ENCODE peak calls at places on chromosomes 4 and X, in seven cellular contexts. One of them, this sample, is unnamed.

GRCh38 chr4:127503111-127503510 is 129.6 kb upstream of the INTU start:
- DNase-seq in mesenchymal stem cell: no peak
- DNase-seq in H1: peak; percentile 7
- DNase-seq in H9: no peak
- DNase-seq in mesendoderm: no peak
- DNase-seq in neuronal stem cell: peak; percentile 48
- DNase-seq in trophoblast cell: no peak
- DNase-seq in this sample: peak; percentile 46

GRCh38 chr4:153222162-153222789 is 18.0 kb downstream of the TRIM2 start:
- DNase-seq in mesenchymal stem cell: peak; percentile 96
- DNase-seq in H1: no peak
- DNase-seq in H9: peak; percentile 82
- DNase-seq in mesendoderm: peak; percentile 90
- DNase-seq in neuronal stem cell: peak; percentile 80
- DNase-seq in trophoblast cell: peak; percentile 60
- DNase-seq in this sample: peak; percentile 87

GRCh38 chrX:53550756-53551463 is 116.7 kb upstream of the HSD17B10 start:
- DNase-seq in mesenchymal stem cell: no peak
- DNase-seq in H1: no peak
- DNase-seq in H9: no peak
- DNase-seq in mesendoderm: no peak
- DNase-seq in neuronal stem cell: no peak
- DNase-seq in trophoblast cell: no peak
- DNase-seq in this sample: no peak

GRCh38 chrX:16671005-16671404 is 21.0 kb downstream of the S100G start:
- DNase-seq in mesenchymal stem cell: peak; percentile 48
- DNase-seq in H1: no peak
- DNase-seq in H9: no peak
- DNase-seq in mesendoderm: peak; percentile 57
- DNase-seq in neuronal stem cell: no peak
- DNase-seq in trophoblast cell: peak; percentile 48
- DNase-seq in this sample: peak; percentile 72

GRCh38 chr4:23234716-23235115 is 542.0 kb downstream of the GBA3 start:
- DNase-seq in mesenchymal stem cell: no peak
- DNase-seq in H1: no peak
- DNase-seq in H9: no peak
- DNase-seq in mesendoderm: peak; percentile 43
- DNase-seq in neuronal stem cell: no peak
- DNase-seq in trophoblast cell: no peak
- DNase-seq in this sample: no peak

GRCh38 chr4:138977525-138977924 is 38.1 kb upstream of the NOCT start:
- DNase-seq in mesenchymal stem cell: no peak
- DNase-seq in H1: no peak
- DNase-seq in H9: peak; percentile 38
- DNase-seq in mesendoderm: peak; percentile 55
- DNase-seq in neuronal stem cell: no peak
- DNase-seq in trophoblast cell: no peak
- DNase-seq in this sample: no peak

GRCh38 chr4:4339504-4340085 is 47.3 kb upstream of the NSG1 start:
- DNase-seq in mesenchymal stem cell: no peak
- DNase-seq in H1: no peak
- DNase-seq in H9: no peak
- DNase-seq in mesendoderm: no peak
- DNase-seq in neuronal stem cell: no peak
- DNase-seq in trophoblast cell: no peak
- DNase-seq in this sample: peak; percentile 13

GRCh38 chrX:49029876-49030275 is 13.3 kb downstream of the TFE3 start:
- DNase-seq in mesenchymal stem cell: no peak
- DNase-seq in H1: no peak
- DNase-seq in H9: peak; percentile 88
- DNase-seq in mesendoderm: peak; percentile 73
- DNase-seq in neuronal stem cell: no peak
- DNase-seq in trophoblast cell: no peak
- DNase-seq in this sample: no peak

GRCh38 chr4:41456559-41457101 is 81.3 kb upstream of the LIMCH1 start:
- DNase-seq in mesenchymal stem cell: no peak
- DNase-seq in H1: no peak
- DNase-seq in H9: no peak
- DNase-seq in mesendoderm: no peak
- DNase-seq in neuronal stem cell: no peak
- DNase-seq in trophoblast cell: no peak
- DNase-seq in this sample: no peak

GRCh38 chrX:989959-990510 is 222.4 kb downstream of the CRLF2 start:
- DNase-seq in mesenchymal stem cell: peak; percentile 65
- DNase-seq in H1: no peak
- DNase-seq in H9: peak; percentile 87
- DNase-seq in mesendoderm: peak; percentile 70
- DNase-seq in neuronal stem cell: no peak
- DNase-seq in trophoblast cell: peak; percentile 78
- DNase-seq in this sample: peak; percentile 56

GRCh38 chr4:76002176-76002575 is 5.1 kb downstream of the CXCL9 start:
- DNase-seq in mesenchymal stem cell: no peak
- DNase-seq in H1: no peak
- DNase-seq in H9: no peak
- DNase-seq in mesendoderm: no peak
- DNase-seq in neuronal stem cell: no peak
- DNase-seq in trophoblast cell: no peak
- DNase-seq in this sample: peak; percentile 26

GRCh38 chrX:69163936-69164741 is 1.1 kb downstream of the PJA1 start:
- DNase-seq in mesenchymal stem cell: peak; percentile 19
- DNase-seq in H1: no peak
- DNase-seq in H9: peak; percentile 46
- DNase-seq in mesendoderm: peak; percentile 64
- DNase-seq in neuronal stem cell: no peak
- DNase-seq in trophoblast cell: peak; percentile 6
- DNase-seq in this sample: no peak

GRCh38 chr4:76624271-76624681 is 189.2 kb downstream of the SHROOM3 start:
- DNase-seq in mesenchymal stem cell: peak; percentile 99
- DNase-seq in H1: no peak
- DNase-seq in H9: peak; percentile 46
- DNase-seq in mesendoderm: peak; percentile 91
- DNase-seq in neuronal stem cell: peak; percentile 26
- DNase-seq in trophoblast cell: peak; percentile 98
- DNase-seq in this sample: peak; percentile 94

GRCh38 chr4:108611360-108611759 is 9.0 kb upstream of the RPL34 start:
- DNase-seq in mesenchymal stem cell: peak; percentile 45
- DNase-seq in H1: no peak
- DNase-seq in H9: no peak
- DNase-seq in mesendoderm: no peak
- DNase-seq in neuronal stem cell: no peak
- DNase-seq in trophoblast cell: no peak
- DNase-seq in this sample: no peak

GRCh38 chr4:19455850-19456602 is 795.7 kb upstream of the SLIT2 start:
- DNase-seq in mesenchymal stem cell: no peak
- DNase-seq in H1: no peak
- DNase-seq in H9: no peak
- DNase-seq in mesendoderm: no peak
- DNase-seq in neuronal stem cell: no peak
- DNase-seq in trophoblast cell: peak; percentile 67
- DNase-seq in this sample: no peak

GRCh38 chr4:38050560-38051350 is 90.6 kb downstream of the PTTG2 start:
- DNase-seq in mesenchymal stem cell: peak; percentile 89
- DNase-seq in H1: no peak
- DNase-seq in H9: no peak
- DNase-seq in mesendoderm: peak; percentile 44
- DNase-seq in neuronal stem cell: no peak
- DNase-seq in trophoblast cell: no peak
- DNase-seq in this sample: peak; percentile 21

GRCh38 chr4:180558427-180558826 is 1684.8 kb upstream of the TENM3 start:
- DNase-seq in mesenchymal stem cell: no peak
- DNase-seq in H1: no peak
- DNase-seq in H9: no peak
- DNase-seq in mesendoderm: peak; percentile 16
- DNase-seq in neuronal stem cell: no peak
- DNase-seq in trophoblast cell: no peak
- DNase-seq in this sample: no peak

GRCh38 chr4:42143996-42144395 is 8.5 kb downstream of the BEND4 start:
- DNase-seq in mesenchymal stem cell: no peak
- DNase-seq in H1: no peak
- DNase-seq in H9: no peak
- DNase-seq in mesendoderm: no peak
- DNase-seq in neuronal stem cell: no peak
- DNase-seq in trophoblast cell: peak; percentile 7
- DNase-seq in this sample: no peak

GRCh38 chrX:27008486-27008885 is 454.7 kb downstream of the PPP4R3C start:
- DNase-seq in mesenchymal stem cell: no peak
- DNase-seq in H1: no peak
- DNase-seq in H9: no peak
- DNase-seq in mesendoderm: no peak
- DNase-seq in neuronal stem cell: no peak
- DNase-seq in trophoblast cell: no peak
- DNase-seq in this sample: no peak

GRCh38 chr4:3256230-3257124 is 7.5 kb downstream of the MSANTD1 start:
- DNase-seq in mesenchymal stem cell: no peak
- DNase-seq in H1: no peak
- DNase-seq in H9: peak; percentile 7
- DNase-seq in mesendoderm: no peak
- DNase-seq in neuronal stem cell: no peak
- DNase-seq in trophoblast cell: no peak
- DNase-seq in this sample: no peak

GRCh38 chr4:84159767-84160166 is 339.3 kb downstream of the NKX6-1 start:
- DNase-seq in mesenchymal stem cell: no peak
- DNase-seq in H1: peak; percentile 33
- DNase-seq in H9: peak; percentile 64
- DNase-seq in mesendoderm: peak; percentile 74
- DNase-seq in neuronal stem cell: peak; percentile 42
- DNase-seq in trophoblast cell: no peak
- DNase-seq in this sample: no peak

GRCh38 chr4:148447672-148448071 is 5.5 kb upstream of the NR3C2 start:
- DNase-seq in mesenchymal stem cell: no peak
- DNase-seq in H1: no peak
- DNase-seq in H9: no peak
- DNase-seq in mesendoderm: no peak
- DNase-seq in neuronal stem cell: no peak
- DNase-seq in trophoblast cell: peak; percentile 13
- DNase-seq in this sample: no peak

GRCh38 chr4:3614731-3614980 is 82.4 kb upstream of the LRPAP1 start:
- DNase-seq in mesenchymal stem cell: no peak
- DNase-seq in H1: no peak
- DNase-seq in H9: no peak
- DNase-seq in mesendoderm: no peak
- DNase-seq in neuronal stem cell: no peak
- DNase-seq in trophoblast cell: no peak
- DNase-seq in this sample: no peak

DNA sequence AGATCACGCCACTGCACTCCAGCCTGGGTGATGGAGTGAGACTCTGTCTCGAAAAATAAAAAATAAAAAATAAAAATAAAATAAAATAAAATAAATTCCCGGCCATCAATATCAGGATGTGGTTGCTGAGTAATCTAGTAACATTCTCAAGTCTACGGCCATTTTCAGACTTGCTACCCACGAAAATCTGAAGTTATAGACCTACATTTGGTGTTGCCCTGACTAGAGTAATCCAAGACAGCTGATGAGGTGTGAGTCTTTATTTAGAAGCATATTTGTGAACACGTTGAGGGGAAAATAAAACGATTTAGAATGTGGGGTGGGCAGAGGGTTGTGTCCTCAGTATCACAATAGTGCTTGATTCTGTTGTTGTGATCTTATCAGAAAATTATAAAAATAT is 130.2 kb upstream of the MID1 start:
- DNase-seq in mesenchymal stem cell: no peak
- DNase-seq in H1: no peak
- DNase-seq in H9: no peak
- DNase-seq in mesendoderm: no peak
- DNase-seq in neuronal stem cell: no peak
- DNase-seq in trophoblast cell: no peak
- DNase-seq in this sample: peak; percentile 25
- H4K8ac ChIP-seq in mesenchymal stem cell: no peak overlapping the region
- H4K8ac ChIP-seq in H1: no peak overlapping the region
- H4K8ac ChIP-seq in H9: no peak overlapping the region
- H4K8ac ChIP-seq in mesendoderm: no peak overlapping the region
- H4K8ac ChIP-seq in neuronal stem cell: no peak overlapping the region
- H4K8ac ChIP-seq in trophoblast cell: no peak overlapping the region
- H4K8ac ChIP-seq in this sample: peak overlapping the region; percentile 42

GRCh38 chr4:81875962-81876650 is 404.4 kb upstream of the RASGEF1B start:
- DNase-seq in mesenchymal stem cell: no peak
- DNase-seq in H1: no peak
- DNase-seq in H9: no peak
- DNase-seq in mesendoderm: peak; percentile 64
- DNase-seq in neuronal stem cell: no peak
- DNase-seq in trophoblast cell: no peak
- DNase-seq in this sample: no peak
- H4K8ac ChIP-seq in mesenchymal stem cell: no peak overlapping the region
- H4K8ac ChIP-seq in H1: no peak overlapping the region
- H4K8ac ChIP-seq in H9: no peak overlapping the region
- H4K8ac ChIP-seq in mesendoderm: no peak overlapping the region
- H4K8ac ChIP-seq in neuronal stem cell: no peak overlapping the region
- H4K8ac ChIP-seq in trophoblast cell: no peak overlapping the region
- H4K8ac ChIP-seq in this sample: no peak overlapping the region

DNA sequence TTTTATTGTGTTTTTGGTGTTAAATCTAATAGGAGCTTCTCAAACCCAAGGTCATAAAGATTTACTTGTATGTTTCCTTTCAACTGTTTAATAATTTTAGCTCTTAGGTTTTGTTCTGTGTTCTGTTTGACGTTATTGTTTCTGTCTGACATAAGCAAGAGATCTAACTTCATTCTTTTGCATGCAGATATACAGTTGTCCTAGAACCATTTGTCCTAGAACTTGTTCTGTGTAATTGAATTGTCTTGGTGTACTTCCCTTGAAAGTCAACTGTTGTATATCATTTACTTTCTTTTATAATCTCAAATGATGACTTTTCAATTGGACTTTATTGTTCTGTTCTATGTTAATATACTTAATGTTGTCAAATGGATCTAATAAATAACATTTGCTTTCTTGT is 977.1 kb downstream of the FAT4 start:
- DNase-seq in mesenchymal stem cell: no peak
- DNase-seq in H1: no peak
- DNase-seq in H9: no peak
- DNase-seq in mesendoderm: no peak
- DNase-seq in neuronal stem cell: no peak
- DNase-seq in trophoblast cell: no peak
- DNase-seq in this sample: no peak
- H4K8ac ChIP-seq in mesenchymal stem cell: no peak overlapping the region
- H4K8ac ChIP-seq in H1: no peak overlapping the region
- H4K8ac ChIP-seq in H9: no peak overlapping the region
- H4K8ac ChIP-seq in mesendoderm: no peak overlapping the region
- H4K8ac ChIP-seq in neuronal stem cell: no peak overlapping the region
- H4K8ac ChIP-seq in trophoblast cell: no peak overlapping the region
- H4K8ac ChIP-seq in this sample: no peak overlapping the region

GRCh38 chr4:8564595-8564994 is 15.6 kb upstream of the GPR78 start:
- DNase-seq in mesenchymal stem cell: no peak
- DNase-seq in H1: no peak
- DNase-seq in H9: no peak
- DNase-seq in mesendoderm: no peak
- DNase-seq in neuronal stem cell: no peak
- DNase-seq in trophoblast cell: no peak
- DNase-seq in this sample: no peak
- H4K8ac ChIP-seq in mesenchymal stem cell: no peak overlapping the region
- H4K8ac ChIP-seq in H1: no peak overlapping the region
- H4K8ac ChIP-seq in H9: no peak overlapping the region
- H4K8ac ChIP-seq in mesendoderm: no peak overlapping the region
- H4K8ac ChIP-seq in neuronal stem cell: no peak overlapping the region
- H4K8ac ChIP-seq in trophoblast cell: no peak overlapping the region
- H4K8ac ChIP-seq in this sample: no peak overlapping the region

GRCh38 chrX:47198026-47198686 is 4.5 kb downstream of the UBA1 start:
- DNase-seq in mesenchymal stem cell: no peak
- DNase-seq in H1: no peak
- DNase-seq in H9: peak; percentile 70
- DNase-seq in mesendoderm: peak; percentile 97
- DNase-seq in neuronal stem cell: no peak
- DNase-seq in trophoblast cell: peak; percentile 34
- DNase-seq in this sample: peak; percentile 20
- H4K8ac ChIP-seq in mesenchymal stem cell: no peak overlapping the region
- H4K8ac ChIP-seq in H1: no peak overlapping the region
- H4K8ac ChIP-seq in H9: no peak overlapping the region
- H4K8ac ChIP-seq in mesendoderm: no peak overlapping the region
- H4K8ac ChIP-seq in neuronal stem cell: no peak overlapping the region
- H4K8ac ChIP-seq in trophoblast cell: no peak overlapping the region
- H4K8ac ChIP-seq in this sample: no peak overlapping the region

GRCh38 chr4:53326535-53326934 is 39.3 kb downstream of the SCFD2 start:
- DNase-seq in mesenchymal stem cell: no peak
- DNase-seq in H1: no peak
- DNase-seq in H9: no peak
- DNase-seq in mesendoderm: no peak
- DNase-seq in neuronal stem cell: no peak
- DNase-seq in trophoblast cell: no peak
- DNase-seq in this sample: no peak
- H4K8ac ChIP-seq in mesenchymal stem cell: no peak overlapping the region
- H4K8ac ChIP-seq in H1: no peak overlapping the region
- H4K8ac ChIP-seq in H9: no peak overlapping the region
- H4K8ac ChIP-seq in mesendoderm: no peak overlapping the region
- H4K8ac ChIP-seq in neuronal stem cell: no peak overlapping the region
- H4K8ac ChIP-seq in trophoblast cell: no peak overlapping the region
- H4K8ac ChIP-seq in this sample: no peak overlapping the region